ENCODE peak calls at places on chromosomes 16 and 17, in four cellular contexts. J is esophagus squamous epithelium, G is ovary, R is A549. L is an unnamed sample.

GRCh38 chr16:85682516-85682915 is 6.2 kb downstream of the GINS2 start:
- DNase-seq in R (no peak), G (no peak), J (no peak), L (no peak)

GRCh38 chr16:19520861-19521331 is 1.0 kb downstream of the GDE1 start:
- DNase-seq in G (no peak), R (peak; percentile 44), J (no peak), L (peak; percentile 94)

GRCh38 chr16:29920690-29921371 is 5.2 kb downstream of the KCTD13 start:
- DNase-seq in J (no peak), R (no peak), G (no peak), L (no peak)

GRCh38 chr17:1180958-1181768 is 1.4 kb upstream of the ABR start:
- DNase-seq in R (no peak), G (no peak), J (no peak), L (no peak)

GRCh38 chr16:3149630-3150345 is 15.0 kb downstream of the ZNF213 start:
- DNase-seq in G (peak; percentile 70), R (peak; percentile 83), J (no peak), L (peak; percentile 86)

GRCh38 chr16:3283525-3284447 is 495 bp downstream of the ZNF263 start:
- DNase-seq in G (peak; percentile 42), J (no peak), R (no peak), L (peak; percentile 56)

GRCh38 chr17:10471853-10472252 is 2.5 kb upstream of the MYH4 start:
- DNase-seq in G (no peak), R (no peak), J (no peak), L (no peak)

GRCh38 chr16:74608944-74609343 is 2.0 kb upstream of the GLG1 start:
- DNase-seq in R (no peak), G (no peak), J (no peak), L (peak; percentile 34)

GRCh38 chr17:51354908-51355307 is 94.6 kb downstream of the UTP18 start:
- DNase-seq in J (no peak), G (no peak), R (no peak), L (no peak)

GRCh38 chr17:65774787-65775186 is 213.3 kb upstream of the AXIN2 start:
- DNase-seq in J (no peak), R (no peak), G (no peak), L (no peak)

GRCh38 chr17:82407255-82407654 is 10.9 kb upstream of the HEXD start:
- DNase-seq in R (peak; percentile 33), G (no peak), J (no peak), L (no peak)

GRCh38 chr17:49922095-49922494 is 46.9 kb upstream of the DLX4 start:
- DNase-seq in R (no peak), G (no peak), J (no peak), L (no peak)

GRCh38 chr17:65531508-65532431 is 29.7 kb downstream of the AXIN2 start:
- DNase-seq in J (no peak), G (peak; percentile 82), R (no peak), L (no peak)

DNA sequence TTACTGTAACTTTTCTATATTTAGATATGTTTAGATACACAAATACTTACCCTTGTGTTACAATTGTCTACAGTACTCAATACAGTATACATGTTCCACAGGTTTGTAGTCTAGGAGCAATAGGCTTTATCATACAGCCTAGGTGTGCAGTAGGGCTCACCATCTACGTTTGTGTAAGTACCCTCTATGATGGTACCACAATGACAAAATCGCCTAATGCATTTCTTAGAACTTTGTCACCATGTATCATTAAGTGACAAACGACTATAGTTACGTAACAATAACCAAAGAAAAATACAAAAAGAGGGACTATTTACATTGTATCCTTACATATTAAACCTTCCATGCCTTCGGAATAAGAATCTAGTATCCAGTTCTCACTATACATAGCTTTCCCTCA is 8.0 kb downstream of the STAT5B start:
- DNase-seq in R (no peak), J (no peak), G (no peak), L (peak; percentile 71)
- TF ChIP-seq POLR2A in R (no peak), J (no peak), G (no peak), L (peak; percentile 18)

GRCh38 chr16:89565256-89565505 is 4.7 kb downstream of the RPL13 start:
- DNase-seq in J (no peak), G (no peak), R (peak; percentile 64), L (no peak)

GRCh38 chr16:89563639-89564392 is 3.3 kb downstream of the RPL13 start:
- DNase-seq in G (peak; percentile 28), R (no peak), J (no peak), L (no peak)

GRCh38 chr16:89567656-89568594 is 7.4 kb downstream of the RPL13 start:
- DNase-seq in G (no peak), J (no peak), R (no peak), L (no peak)

GRCh38 chr16:89564476-89565255 is 4.2 kb downstream of the RPL13 start:
- DNase-seq in J (no peak), R (no peak), G (peak; percentile 35), L (no peak)

DNA sequence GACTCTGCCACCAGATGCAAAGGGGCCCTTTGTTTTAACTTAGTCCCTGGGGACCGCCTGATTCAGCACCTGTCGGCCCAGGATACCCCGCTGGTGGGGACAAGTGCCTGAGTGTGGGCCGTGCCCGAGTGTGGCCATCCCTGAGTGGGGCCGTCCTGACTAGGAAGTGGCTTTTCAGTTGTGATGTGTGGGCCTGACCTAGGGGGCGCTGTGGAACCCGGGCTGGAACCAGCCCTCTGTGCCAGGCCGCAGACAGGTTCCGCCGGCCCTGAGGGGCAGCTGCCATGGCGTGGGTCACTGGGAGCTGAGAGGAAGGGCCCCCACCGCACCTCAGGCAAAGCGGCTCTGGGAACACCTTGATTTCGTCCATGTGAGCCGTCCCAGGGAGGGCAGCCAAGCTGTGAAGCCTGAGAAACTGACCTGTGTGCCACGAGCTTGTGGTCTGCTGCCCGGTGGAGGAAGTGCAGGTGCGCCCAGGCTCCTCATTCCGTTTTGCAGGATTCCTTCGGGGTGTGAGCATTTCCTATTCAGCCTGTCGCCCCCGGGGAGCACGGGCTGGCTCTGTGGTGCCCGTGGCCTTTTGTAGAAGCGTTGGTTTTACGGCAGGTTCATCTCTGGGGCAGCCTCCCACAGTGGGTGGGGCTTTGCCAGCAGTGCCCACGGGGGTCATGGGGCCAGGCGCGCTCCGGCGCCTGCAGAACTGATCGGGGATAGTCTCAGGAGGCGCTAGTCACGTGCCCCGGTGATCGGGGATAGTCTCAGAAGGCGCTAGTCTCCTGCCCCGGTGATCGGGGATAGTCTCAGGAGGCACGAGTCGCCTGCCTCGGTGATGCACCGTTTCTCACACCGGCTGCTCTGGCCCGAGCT is 5.3 kb downstream of the RPL13 start:
- DNase-seq in R (peak; percentile 74), G (peak; percentile 59), J (no peak), L (peak; percentile 54)
- TF ChIP-seq POLR2A in R (peak; percentile 37), G (no peak), J (no peak), L (peak; percentile 27)

GRCh38 chr16:67537636-67538591 is 9.3 kb downstream of the RIPOR1 start:
- DNase-seq in R (no peak), G (peak; percentile 71), J (no peak), L (peak; percentile 57)

GRCh38 chr16:67535201-67535600 is 6.6 kb downstream of the RIPOR1 start:
- DNase-seq in R (no peak), G (no peak), J (no peak), L (no peak)

GRCh38 chr16:67538666-67539101 is 10.1 kb downstream of the RIPOR1 start:
- DNase-seq in G (no peak), R (no peak), J (no peak), L (no peak)

GRCh38 chr16:67539271-67539670 is 10.6 kb downstream of the RIPOR1 start:
- DNase-seq in J (no peak), R (no peak), G (no peak), L (no peak)

DNA sequence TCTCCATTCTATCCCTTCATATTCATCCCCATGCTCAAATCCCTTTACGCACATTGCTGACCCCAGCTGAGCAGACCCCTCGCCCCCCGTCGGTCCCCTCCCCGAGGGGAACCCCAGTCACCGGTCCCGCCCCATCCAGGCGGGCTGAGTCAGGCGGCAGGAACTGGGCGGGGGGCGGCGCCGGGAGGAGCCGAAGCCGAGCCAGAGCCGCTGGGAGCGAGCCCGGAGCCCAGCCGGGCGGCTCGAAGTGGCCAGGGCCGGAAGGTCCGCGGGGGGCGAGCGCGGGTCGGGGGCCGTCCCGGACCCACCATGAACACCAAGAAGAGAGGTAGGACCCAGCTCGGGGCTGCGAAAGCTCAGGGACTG is 8.6 kb downstream of the RIPOR1 start:
- DNase-seq in G (peak; percentile 78), J (no peak), R (no peak), L (peak; percentile 27)
- TF ChIP-seq POLR2A in G (peak; percentile 21), J (no peak), R (no peak), L (no peak)

GRCh38 chr17:76452646-76453430 is at the start of gene UBE2O:
- DNase-seq in J (peak; percentile 54), R (peak; percentile 94), G (peak; percentile 85), L (peak; percentile 91)
- TF ChIP-seq POLR2A in J (no peak), R (peak; percentile 56), G (peak; percentile 25), L (peak; percentile 44)